ENCODE peak calls at places on chromosome 6, in six cellular contexts. One of them, this sample, is unnamed.

GRCh38 chr6:23445157-23445710 is 680.8 kb upstream of the NRSN1 start:
- DNase-seq in spleen: no peak
- DNase-seq in adrenal gland: no peak
- DNase-seq in heart left ventricle: peak
- DNase-seq in A549: no peak
- DNase-seq in endothelial cell of umbilical vein: peak
- DNase-seq in this sample: no peak

GRCh38 chr6:141830530-141830929 is 302.2 kb upstream of the GJE1 start:
- DNase-seq in heart left ventricle: no peak
- DNase-seq in adrenal gland: no peak
- DNase-seq in spleen: no peak
- DNase-seq in A549: no peak
- DNase-seq in endothelial cell of umbilical vein: no peak
- DNase-seq in this sample: no peak

GRCh38 chr6:17035257-17035757 is 66.5 kb upstream of the STMND1 start:
- DNase-seq in adrenal gland: no peak
- DNase-seq in heart left ventricle: no peak
- DNase-seq in A549: no peak
- DNase-seq in endothelial cell of umbilical vein: no peak
- DNase-seq in spleen: no peak
- DNase-seq in this sample: no peak

GRCh38 chr6:170007468-170008240 is 256.2 kb downstream of the ERMARD start:
- DNase-seq in A549: no peak
- DNase-seq in adrenal gland: no peak
- DNase-seq in endothelial cell of umbilical vein: no peak
- DNase-seq in spleen: no peak
- DNase-seq in heart left ventricle: no peak
- DNase-seq in this sample: no peak

GRCh38 chr6:70672549-70672948 is 4.9 kb downstream of the SMAP1 start:
- DNase-seq in spleen: no peak
- DNase-seq in endothelial cell of umbilical vein: no peak
- DNase-seq in A549: no peak
- DNase-seq in heart left ventricle: no peak
- DNase-seq in adrenal gland: no peak
- DNase-seq in this sample: no peak

GRCh38 chr6:86205980-86206379 is 563.3 kb upstream of the SYNCRIP start:
- DNase-seq in spleen: no peak
- DNase-seq in heart left ventricle: no peak
- DNase-seq in A549: no peak
- DNase-seq in endothelial cell of umbilical vein: no peak
- DNase-seq in adrenal gland: no peak
- DNase-seq in this sample: no peak

GRCh38 chr6:42335896-42336295 is 115.8 kb downstream of the TRERF1 start:
- DNase-seq in A549: no peak
- DNase-seq in adrenal gland: no peak
- DNase-seq in endothelial cell of umbilical vein: no peak
- DNase-seq in spleen: no peak
- DNase-seq in heart left ventricle: no peak
- DNase-seq in this sample: no peak

GRCh38 chr6:46325561-46326525 is 155.1 kb upstream of the ENPP5 start:
- DNase-seq in A549: no peak
- DNase-seq in spleen: peak
- DNase-seq in endothelial cell of umbilical vein: no peak
- DNase-seq in adrenal gland: peak
- DNase-seq in heart left ventricle: peak
- DNase-seq in this sample: no peak

GRCh38 chr6:14086701-14087100 is 30.9 kb upstream of the CD83 start:
- DNase-seq in A549: no peak
- DNase-seq in adrenal gland: no peak
- DNase-seq in endothelial cell of umbilical vein: no peak
- DNase-seq in spleen: no peak
- DNase-seq in heart left ventricle: no peak
- DNase-seq in this sample: no peak

GRCh38 chr6:150456466-150456865 is 87.7 kb downstream of the IYD start:
- DNase-seq in heart left ventricle: no peak
- DNase-seq in A549: no peak
- DNase-seq in endothelial cell of umbilical vein: no peak
- DNase-seq in adrenal gland: no peak
- DNase-seq in spleen: no peak
- DNase-seq in this sample: no peak

GRCh38 chr6:43778976-43779863 is 9.2 kb downstream of the VEGFA start:
- DNase-seq in heart left ventricle: no peak
- DNase-seq in spleen: no peak
- DNase-seq in endothelial cell of umbilical vein: no peak
- DNase-seq in adrenal gland: no peak
- DNase-seq in A549: no peak
- DNase-seq in this sample: no peak

GRCh38 chr6:5499644-5500306 is 238.5 kb downstream of the FARS2 start:
- DNase-seq in spleen: no peak
- DNase-seq in heart left ventricle: no peak
- DNase-seq in endothelial cell of umbilical vein: peak
- DNase-seq in adrenal gland: no peak
- DNase-seq in A549: no peak
- DNase-seq in this sample: no peak

GRCh38 chr6:163892814-163893561 is 478.5 kb downstream of the QKI start:
- DNase-seq in endothelial cell of umbilical vein: no peak
- DNase-seq in A549: no peak
- DNase-seq in heart left ventricle: no peak
- DNase-seq in adrenal gland: no peak
- DNase-seq in spleen: no peak
- DNase-seq in this sample: no peak

GRCh38 chr6:36444470-36444869 is 1.7 kb downstream of the KCTD20 start:
- DNase-seq in endothelial cell of umbilical vein: peak
- DNase-seq in spleen: no peak
- DNase-seq in heart left ventricle: no peak
- DNase-seq in A549: no peak
- DNase-seq in adrenal gland: no peak
- DNase-seq in this sample: no peak
- TF ChIP-seq POLR2A in endothelial cell of umbilical vein: no peak
- TF ChIP-seq POLR2A in spleen: no peak
- TF ChIP-seq POLR2A in heart left ventricle: no peak
- TF ChIP-seq POLR2A in A549: no peak
- TF ChIP-seq POLR2A in adrenal gland: no peak
- TF ChIP-seq POLR2A in this sample: no peak

GRCh38 chr6:69542494-69542893 is 254.3 kb downstream of the LMBRD1 start:
- DNase-seq in endothelial cell of umbilical vein: no peak
- DNase-seq in A549: no peak
- DNase-seq in heart left ventricle: no peak
- DNase-seq in adrenal gland: no peak
- DNase-seq in spleen: no peak
- DNase-seq in this sample: no peak
- H3K4me3 ChIP-seq in endothelial cell of umbilical vein: no peak
- H3K4me3 ChIP-seq in A549: no peak
- H3K4me3 ChIP-seq in heart left ventricle: no peak
- H3K4me3 ChIP-seq in adrenal gland: no peak
- H3K4me3 ChIP-seq in spleen: no peak
- H3K4me3 ChIP-seq in this sample: no peak

GRCh38 chr6:75934643-75935472 is 137.6 kb downstream of the IMPG1 start:
- DNase-seq in endothelial cell of umbilical vein: peak
- DNase-seq in A549: peak
- DNase-seq in spleen: no peak
- DNase-seq in adrenal gland: peak
- DNase-seq in heart left ventricle: no peak
- DNase-seq in this sample: peak
- TF ChIP-seq POLR2A in endothelial cell of umbilical vein: no peak
- TF ChIP-seq POLR2A in A549: no peak
- TF ChIP-seq POLR2A in spleen: no peak
- TF ChIP-seq POLR2A in adrenal gland: no peak
- TF ChIP-seq POLR2A in heart left ventricle: no peak
- TF ChIP-seq POLR2A in this sample: no peak

GRCh38 chr6:157763894-157764345 is 59.1 kb upstream of the SNX9 start:
- DNase-seq in adrenal gland: no peak
- DNase-seq in A549: no peak
- DNase-seq in heart left ventricle: no peak
- DNase-seq in endothelial cell of umbilical vein: no peak
- DNase-seq in spleen: no peak
- DNase-seq in this sample: no peak
- H3K4me3 ChIP-seq in adrenal gland: no peak
- H3K4me3 ChIP-seq in A549: no peak
- H3K4me3 ChIP-seq in heart left ventricle: no peak
- H3K4me3 ChIP-seq in endothelial cell of umbilical vein: no peak
- H3K4me3 ChIP-seq in spleen: no peak
- H3K4me3 ChIP-seq in this sample: no peak

DNA sequence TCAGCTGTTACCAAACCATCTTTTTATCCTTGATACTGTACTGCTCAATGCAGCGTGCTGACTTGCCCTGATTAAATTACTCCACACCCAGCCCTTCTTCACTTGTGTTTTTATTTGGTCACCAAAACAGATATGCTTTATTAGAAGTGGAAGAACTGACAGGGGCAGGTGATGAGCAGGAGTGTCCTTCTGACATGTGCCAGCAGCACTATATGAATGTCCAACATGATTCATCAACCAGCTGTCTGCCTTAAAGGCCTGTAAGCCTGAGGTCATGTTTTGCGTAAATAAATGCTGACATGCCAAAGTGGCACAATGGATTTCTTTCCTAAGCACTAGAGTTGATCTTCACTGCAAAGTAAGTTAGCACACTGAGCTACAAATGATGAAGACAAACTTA is 15.4 kb downstream of the POPDC3 start:
- DNase-seq in endothelial cell of umbilical vein: no peak
- DNase-seq in adrenal gland: no peak
- DNase-seq in heart left ventricle: peak
- DNase-seq in A549: no peak
- DNase-seq in spleen: no peak
- DNase-seq in this sample: no peak
- TF ChIP-seq POLR2A in endothelial cell of umbilical vein: no peak
- TF ChIP-seq POLR2A in adrenal gland: no peak
- TF ChIP-seq POLR2A in heart left ventricle: no peak
- TF ChIP-seq POLR2A in A549: no peak
- TF ChIP-seq POLR2A in spleen: no peak
- TF ChIP-seq POLR2A in this sample: no peak

DNA sequence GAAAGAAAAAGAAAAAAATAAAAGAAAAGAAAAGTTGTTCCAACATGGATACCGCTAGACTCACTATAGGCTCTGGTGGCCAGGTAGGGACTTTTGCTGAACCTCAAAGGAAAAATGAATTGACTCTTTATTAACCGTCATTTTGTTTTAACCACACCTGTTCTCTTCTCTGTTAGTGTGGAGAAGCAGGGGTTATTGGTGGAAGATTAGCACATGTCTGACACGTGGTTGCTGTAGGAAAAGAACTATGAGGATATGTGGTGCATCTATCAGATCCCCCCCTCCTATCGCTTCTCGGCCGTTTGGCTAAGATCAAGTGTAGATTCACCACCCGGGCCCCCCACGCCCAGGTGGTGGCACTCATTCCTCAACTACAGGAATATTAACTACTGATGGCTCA is 212.4 kb upstream of the ZNF184 start:
- DNase-seq in adrenal gland: no peak
- DNase-seq in heart left ventricle: no peak
- DNase-seq in spleen: no peak
- DNase-seq in endothelial cell of umbilical vein: no peak
- DNase-seq in A549: no peak
- DNase-seq in this sample: no peak
- H3K4me3 ChIP-seq in adrenal gland: no peak
- H3K4me3 ChIP-seq in heart left ventricle: no peak
- H3K4me3 ChIP-seq in spleen: no peak
- H3K4me3 ChIP-seq in endothelial cell of umbilical vein: no peak
- H3K4me3 ChIP-seq in A549: no peak
- H3K4me3 ChIP-seq in this sample: no peak

GRCh38 chr6:32108094-32108627 is 977 bp downstream of the TNXB start:
- DNase-seq in endothelial cell of umbilical vein: no peak
- DNase-seq in spleen: no peak
- DNase-seq in adrenal gland: peak
- DNase-seq in heart left ventricle: peak
- DNase-seq in A549: no peak
- DNase-seq in this sample: peak

GRCh38 chr6:32108727-32109113 is 418 bp downstream of the TNXB start:
- DNase-seq in A549: no peak
- DNase-seq in spleen: no peak
- DNase-seq in heart left ventricle: no peak
- DNase-seq in endothelial cell of umbilical vein: no peak
- DNase-seq in adrenal gland: no peak
- DNase-seq in this sample: no peak

GRCh38 chr6:32110632-32111031 is 1.5 kb upstream of the TNXB start:
- DNase-seq in endothelial cell of umbilical vein: no peak
- DNase-seq in adrenal gland: no peak
- DNase-seq in heart left ventricle: peak
- DNase-seq in A549: no peak
- DNase-seq in spleen: no peak
- DNase-seq in this sample: no peak

GRCh38 chr6:32109765-32110160 is 625 bp upstream of the TNXB start:
- DNase-seq in endothelial cell of umbilical vein: no peak
- DNase-seq in heart left ventricle: no peak
- DNase-seq in A549: no peak
- DNase-seq in spleen: no peak
- DNase-seq in adrenal gland: no peak
- DNase-seq in this sample: no peak

DNA sequence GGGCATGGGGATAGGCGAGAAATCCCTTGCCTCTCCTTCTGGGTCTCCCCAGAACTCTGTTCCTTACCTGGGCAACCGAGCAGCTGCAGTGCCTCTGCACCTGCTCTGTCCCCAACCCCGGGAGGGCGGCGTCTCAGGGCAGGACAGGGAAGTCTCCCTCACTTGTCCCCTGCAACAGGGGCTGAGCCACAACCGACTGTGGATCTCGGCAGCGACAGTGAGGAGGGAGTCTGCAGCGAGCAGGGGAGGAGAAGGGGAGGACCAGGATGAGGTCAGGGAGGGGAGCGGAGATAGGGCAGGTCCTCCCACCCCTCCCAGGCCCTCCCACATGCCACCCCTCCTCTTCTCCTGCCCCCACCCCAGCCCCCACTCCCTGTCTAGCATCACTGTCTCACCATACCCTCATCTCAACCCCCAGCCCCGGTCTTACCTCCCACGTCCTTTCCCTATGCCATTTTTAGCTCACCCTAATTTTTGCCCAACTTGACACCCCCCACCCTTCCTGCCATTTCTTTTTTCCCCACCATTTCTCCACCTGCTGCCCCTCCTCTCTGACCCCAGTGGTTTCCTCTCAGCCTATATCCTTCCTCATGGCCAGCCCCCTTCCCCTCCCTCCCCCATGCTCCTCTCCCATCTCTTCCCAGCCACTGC is at the start of gene TNXB:
- DNase-seq in spleen: no peak
- DNase-seq in heart left ventricle: peak
- DNase-seq in endothelial cell of umbilical vein: no peak
- DNase-seq in A549: no peak
- DNase-seq in adrenal gland: no peak
- DNase-seq in this sample: peak
- TF ChIP-seq POLR2A in spleen: peak
- TF ChIP-seq POLR2A in heart left ventricle: no peak
- TF ChIP-seq POLR2A in endothelial cell of umbilical vein: no peak
- TF ChIP-seq POLR2A in A549: no peak
- TF ChIP-seq POLR2A in adrenal gland: no peak
- TF ChIP-seq POLR2A in this sample: no peak

DNA sequence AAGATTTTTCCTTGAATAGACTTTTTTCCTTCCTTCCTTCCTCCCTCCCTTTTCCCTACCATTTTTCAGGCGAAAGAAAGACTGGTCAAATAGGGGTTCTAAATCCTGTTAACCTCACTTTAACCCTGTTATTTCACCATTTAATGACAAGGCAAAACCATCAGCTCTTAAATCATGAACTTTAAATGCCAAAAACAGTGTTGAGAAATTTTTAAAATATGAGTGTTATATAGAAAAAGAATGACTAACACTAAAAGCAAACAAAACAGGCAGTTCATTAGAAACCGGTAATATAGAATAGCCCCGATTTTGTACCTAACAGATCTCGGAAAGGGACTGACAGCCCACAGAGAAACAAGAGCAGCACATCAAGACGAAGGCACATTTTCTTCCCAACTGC is 57.3 kb upstream of the CEP85L start:
- DNase-seq in endothelial cell of umbilical vein: no peak
- DNase-seq in adrenal gland: no peak
- DNase-seq in heart left ventricle: no peak
- DNase-seq in spleen: no peak
- DNase-seq in A549: no peak
- DNase-seq in this sample: no peak
- H3K4me3 ChIP-seq in endothelial cell of umbilical vein: peak
- H3K4me3 ChIP-seq in adrenal gland: peak
- H3K4me3 ChIP-seq in heart left ventricle: no peak
- H3K4me3 ChIP-seq in spleen: peak
- H3K4me3 ChIP-seq in A549: peak
- H3K4me3 ChIP-seq in this sample: no peak

GRCh38 chr6:26215200-26216014 is 128.2 kb downstream of the HFE start:
- DNase-seq in heart left ventricle: no peak
- DNase-seq in endothelial cell of umbilical vein: peak
- DNase-seq in A549: no peak
- DNase-seq in adrenal gland: peak
- DNase-seq in spleen: peak
- DNase-seq in this sample: no peak
- TF ChIP-seq POLR2A in heart left ventricle: no peak
- TF ChIP-seq POLR2A in endothelial cell of umbilical vein: peak
- TF ChIP-seq POLR2A in A549: no peak
- TF ChIP-seq POLR2A in adrenal gland: peak
- TF ChIP-seq POLR2A in spleen: peak
- TF ChIP-seq POLR2A in this sample: no peak

This sample was measured in lower leg skin.